ENCODE peak calls at places on chromosomes 16 and 17, in eight cellular contexts. D is T-helper 9 cell, R is lower leg skin, S is heart right ventricle, B is anterior cingulate cortex, E is bronchial epithelial cell, K is AG08395, Y is skeletal muscle cell. U is an unnamed sample.

GRCh38 chr17:39012725-39013124 is 45.5 kb upstream of the FBXO47 start:
- DNase-seq in B (no peak), R (peak), D (no peak), E (no peak), S (no peak), Y (no peak), K (no peak), U (peak)

GRCh38 chr16:81913222-81913621 is 98.0 kb downstream of the SDR42E1 start:
- DNase-seq in S (no peak), D (no peak), K (no peak), R (no peak), Y (no peak), E (no peak), B (no peak), U (no peak)

GRCh38 chr16:53504161-53504663 is 1.2 kb upstream of the AKTIP start:
- DNase-seq in K (peak), S (peak), E (no peak), R (peak), Y (no peak), B (peak), D (no peak), U (peak)

GRCh38 chr17:27984404-27984803 is 58.1 kb upstream of the NLK start:
- DNase-seq in S (no peak), B (no peak), D (no peak), K (no peak), Y (no peak), E (no peak), R (no peak), U (no peak)

GRCh38 chr16:88540346-88540977 is 29.7 kb upstream of the ZC3H18 start:
- DNase-seq in R (no peak), Y (no peak), E (no peak), D (no peak), K (no peak), B (no peak), S (no peak), U (no peak)

GRCh38 chr16:24610421-24610765 is 71.0 kb downstream of the RBBP6 start:
- DNase-seq in R (peak), E (peak), S (no peak), Y (no peak), K (peak), B (peak), D (no peak), U (no peak)

GRCh38 chr16:11497329-11497805 is 89.4 kb downstream of the LITAF start:
- DNase-seq in K (peak), B (peak), D (no peak), E (peak), Y (no peak), R (peak), S (peak), U (peak)

GRCh38 chr17:8016632-8017424 is 14.4 kb downstream of the GUCY2D start:
- DNase-seq in K (no peak), D (no peak), B (peak), Y (no peak), S (no peak), R (peak), E (peak), U (peak)

GRCh38 chr17:47810200-47810821 is 11.3 kb downstream of the OSBPL7 start:
- DNase-seq in B (no peak), R (peak), K (peak), S (no peak), E (peak), Y (peak), D (no peak), U (peak)

GRCh38 chr16:82470506-82471196 is 156.1 kb upstream of the CDH13 start:
- DNase-seq in Y (no peak), R (no peak), E (no peak), B (no peak), S (no peak), K (no peak), D (no peak), U (no peak)

GRCh38 chr17:74569392-74570003 is 2.2 kb upstream of the CD300H start:
- DNase-seq in K (peak), R (no peak), B (no peak), E (peak), Y (peak), D (no peak), S (no peak), U (no peak)

U was measured in suprapubic skin.